ENCODE peak calls at places on chromosomes 7 and 10, in five cellular contexts. E, C, X, D and K are unnamed samples.

GRCh38 chr7:40716052-40716451 is 581.2 kb downstream of the SUGCT start:
- DNase-seq in X (no peak), E (no peak), C (no peak), D (no peak), K (no peak)

GRCh38 chr10:7186387-7187032 is 224.3 kb downstream of the SFMBT2 start:
- DNase-seq in C (no peak), E (no peak), D (no peak), X (no peak), K (no peak)

GRCh38 chr7:141076377-141076776 is 2.5 kb downstream of the TMEM178B start:
- DNase-seq in X (no peak), D (no peak), E (no peak), C (no peak), K (no peak)

GRCh38 chr7:65233409-65234034 is 140.1 kb upstream of the ZNF92 start:
- DNase-seq in C (no peak), D (no peak), E (no peak), X (no peak), K (no peak)

GRCh38 chr7:116075351-116076145 is 45.0 kb upstream of the TFEC start:
- DNase-seq in D (no peak), C (no peak), E (no peak), X (no peak), K (no peak)

GRCh38 chr10:119479532-119479931 is 63.0 kb downstream of the RGS10 start:
- DNase-seq in E (no peak), C (no peak), D (no peak), X (no peak), K (no peak)

GRCh38 chr7:153422291-153423189 is 629.7 kb upstream of the DPP6 start:
- DNase-seq in E (no peak), X (no peak), C (no peak), D (no peak), K (no peak)

GRCh38 chr7:151897201-151897711 is 20.3 kb upstream of the PRKAG2 start:
- DNase-seq in C (no peak), X (no peak), D (no peak), E (no peak), K (no peak)

GRCh38 chr10:99532687-99533495 is at the start of gene NKX2-3:
- DNase-seq in E (no peak), D (no peak), C (no peak), X (no peak), K (peak)

GRCh38 chr10:77741746-77742145 is 104.1 kb upstream of the KCNMA1 start:
- DNase-seq in C (no peak), D (no peak), E (peak), X (no peak), K (no peak)